ENCODE peak calls at places on chromosome 1, in seven cellular contexts. One of them, this sample, is unnamed.

GRCh38 chr1:226790545-226791181 is 51.6 kb upstream of the ITPKB start:
- DNase-seq in endodermal cell: no peak
- DNase-seq in endothelial cell of umbilical vein: no peak
- DNase-seq in psoas muscle: no peak
- DNase-seq in upper lobe of right lung: no peak
- DNase-seq in ovary: no peak
- DNase-seq in CD8-positive, alpha-beta T cell: no peak
- DNase-seq in this sample: no peak

GRCh38 chr1:215082532-215083407 is at the start of gene KCNK2:
- DNase-seq in upper lobe of right lung: peak
- DNase-seq in ovary: peak
- DNase-seq in endothelial cell of umbilical vein: no peak
- DNase-seq in psoas muscle: peak
- DNase-seq in CD8-positive, alpha-beta T cell: no peak
- DNase-seq in endodermal cell: peak
- DNase-seq in this sample: no peak

GRCh38 chr1:3462356-3463012 is 8.0 kb downstream of the ARHGEF16 start:
- DNase-seq in endothelial cell of umbilical vein: no peak
- DNase-seq in psoas muscle: peak
- DNase-seq in ovary: no peak
- DNase-seq in CD8-positive, alpha-beta T cell: no peak
- DNase-seq in upper lobe of right lung: no peak
- DNase-seq in endodermal cell: no peak
- DNase-seq in this sample: no peak

GRCh38 chr1:11025618-11026017 is 13.2 kb downstream of the TARDBP start:
- DNase-seq in ovary: no peak
- DNase-seq in CD8-positive, alpha-beta T cell: no peak
- DNase-seq in upper lobe of right lung: no peak
- DNase-seq in endodermal cell: no peak
- DNase-seq in endothelial cell of umbilical vein: no peak
- DNase-seq in psoas muscle: no peak
- DNase-seq in this sample: no peak

GRCh38 chr1:198879711-198880306 is 241.0 kb downstream of the PTPRC start:
- DNase-seq in endothelial cell of umbilical vein: no peak
- DNase-seq in CD8-positive, alpha-beta T cell: no peak
- DNase-seq in endodermal cell: no peak
- DNase-seq in ovary: no peak
- DNase-seq in upper lobe of right lung: no peak
- DNase-seq in psoas muscle: no peak
- DNase-seq in this sample: no peak

GRCh38 chr1:51567653-51568052 is 48.6 kb upstream of the EPS15 start:
- DNase-seq in ovary: no peak
- DNase-seq in endothelial cell of umbilical vein: peak
- DNase-seq in upper lobe of right lung: no peak
- DNase-seq in psoas muscle: no peak
- DNase-seq in endodermal cell: no peak
- DNase-seq in CD8-positive, alpha-beta T cell: no peak
- DNase-seq in this sample: no peak

GRCh38 chr1:7471836-7472235 is 299.3 kb upstream of the VAMP3 start:
- DNase-seq in endodermal cell: no peak
- DNase-seq in ovary: no peak
- DNase-seq in upper lobe of right lung: no peak
- DNase-seq in psoas muscle: no peak
- DNase-seq in endothelial cell of umbilical vein: peak
- DNase-seq in CD8-positive, alpha-beta T cell: no peak
- DNase-seq in this sample: no peak

GRCh38 chr1:117753232-117753631 is 147.4 kb downstream of the TENT5C start:
- DNase-seq in endothelial cell of umbilical vein: no peak
- DNase-seq in ovary: no peak
- DNase-seq in endodermal cell: no peak
- DNase-seq in CD8-positive, alpha-beta T cell: no peak
- DNase-seq in psoas muscle: no peak
- DNase-seq in upper lobe of right lung: no peak
- DNase-seq in this sample: no peak

GRCh38 chr1:13513885-13514546 is at the start of gene LRRC38:
- DNase-seq in endodermal cell: peak
- DNase-seq in CD8-positive, alpha-beta T cell: no peak
- DNase-seq in ovary: no peak
- DNase-seq in upper lobe of right lung: no peak
- DNase-seq in endothelial cell of umbilical vein: no peak
- DNase-seq in psoas muscle: peak
- DNase-seq in this sample: no peak

GRCh38 chr1:1344672-1345361 is 4.4 kb downstream of the DVL1 start:
- DNase-seq in psoas muscle: peak
- DNase-seq in upper lobe of right lung: no peak
- DNase-seq in CD8-positive, alpha-beta T cell: no peak
- DNase-seq in endodermal cell: peak
- DNase-seq in ovary: no peak
- DNase-seq in endothelial cell of umbilical vein: no peak
- DNase-seq in this sample: no peak

GRCh38 chr1:215076312-215076711 is 6.2 kb upstream of the KCNK2 start:
- DNase-seq in upper lobe of right lung: no peak
- DNase-seq in CD8-positive, alpha-beta T cell: no peak
- DNase-seq in endodermal cell: peak
- DNase-seq in ovary: no peak
- DNase-seq in psoas muscle: no peak
- DNase-seq in endothelial cell of umbilical vein: peak
- DNase-seq in this sample: no peak

GRCh38 chr1:94901841-94902240 is 25.1 kb downstream of the CNN3 start:
- DNase-seq in endothelial cell of umbilical vein: no peak
- DNase-seq in psoas muscle: no peak
- DNase-seq in upper lobe of right lung: no peak
- DNase-seq in CD8-positive, alpha-beta T cell: no peak
- DNase-seq in endodermal cell: no peak
- DNase-seq in ovary: no peak
- DNase-seq in this sample: no peak

GRCh38 chr1:155304558-155305063 is 3.4 kb upstream of the PKLR start:
- DNase-seq in upper lobe of right lung: no peak
- DNase-seq in endothelial cell of umbilical vein: no peak
- DNase-seq in psoas muscle: no peak
- DNase-seq in endodermal cell: no peak
- DNase-seq in ovary: no peak
- DNase-seq in CD8-positive, alpha-beta T cell: no peak
- DNase-seq in this sample: no peak

GRCh38 chr1:34371829-34372532 is 195.3 kb downstream of the C1orf94 start:
- DNase-seq in endodermal cell: no peak
- DNase-seq in ovary: no peak
- DNase-seq in psoas muscle: no peak
- DNase-seq in endothelial cell of umbilical vein: no peak
- DNase-seq in CD8-positive, alpha-beta T cell: no peak
- DNase-seq in upper lobe of right lung: no peak
- DNase-seq in this sample: no peak

GRCh38 chr1:238898856-238899255 is 487.5 kb upstream of the CHRM3 start:
- DNase-seq in CD8-positive, alpha-beta T cell: no peak
- DNase-seq in endodermal cell: no peak
- DNase-seq in endothelial cell of umbilical vein: no peak
- DNase-seq in upper lobe of right lung: no peak
- DNase-seq in psoas muscle: no peak
- DNase-seq in ovary: no peak
- DNase-seq in this sample: no peak

GRCh38 chr1:235093013-235093618 is 35.5 kb downstream of the TOMM20 start:
- DNase-seq in endothelial cell of umbilical vein: peak
- DNase-seq in psoas muscle: no peak
- DNase-seq in upper lobe of right lung: peak
- DNase-seq in endodermal cell: peak
- DNase-seq in ovary: no peak
- DNase-seq in CD8-positive, alpha-beta T cell: no peak
- DNase-seq in this sample: no peak
- H3K4me3 ChIP-seq in endothelial cell of umbilical vein: no peak
- H3K4me3 ChIP-seq in psoas muscle: peak
- H3K4me3 ChIP-seq in upper lobe of right lung: no peak
- H3K4me3 ChIP-seq in endodermal cell: no peak
- H3K4me3 ChIP-seq in ovary: no peak
- H3K4me3 ChIP-seq in CD8-positive, alpha-beta T cell: no peak
- H3K4me3 ChIP-seq in this sample: no peak

GRCh38 chr1:54291276-54292014 is 91.5 kb downstream of the MRPL37 start:
- DNase-seq in upper lobe of right lung: no peak
- DNase-seq in endodermal cell: no peak
- DNase-seq in endothelial cell of umbilical vein: no peak
- DNase-seq in ovary: no peak
- DNase-seq in psoas muscle: no peak
- DNase-seq in CD8-positive, alpha-beta T cell: no peak
- DNase-seq in this sample: no peak

GRCh38 chr1:54296666-54297065 is 96.7 kb downstream of the MRPL37 start:
- DNase-seq in ovary: no peak
- DNase-seq in psoas muscle: no peak
- DNase-seq in endodermal cell: no peak
- DNase-seq in upper lobe of right lung: no peak
- DNase-seq in endothelial cell of umbilical vein: no peak
- DNase-seq in CD8-positive, alpha-beta T cell: no peak
- DNase-seq in this sample: no peak

GRCh38 chr1:54292015-54292739 is 92.2 kb downstream of the MRPL37 start:
- DNase-seq in psoas muscle: no peak
- DNase-seq in endothelial cell of umbilical vein: no peak
- DNase-seq in upper lobe of right lung: no peak
- DNase-seq in CD8-positive, alpha-beta T cell: no peak
- DNase-seq in endodermal cell: no peak
- DNase-seq in ovary: no peak
- DNase-seq in this sample: no peak

GRCh38 chr1:54297596-54298283 is 97.8 kb downstream of the MRPL37 start:
- DNase-seq in psoas muscle: no peak
- DNase-seq in CD8-positive, alpha-beta T cell: no peak
- DNase-seq in upper lobe of right lung: no peak
- DNase-seq in ovary: no peak
- DNase-seq in endodermal cell: no peak
- DNase-seq in endothelial cell of umbilical vein: peak
- DNase-seq in this sample: no peak

GRCh38 chr1:54294846-54295245 is 94.9 kb downstream of the MRPL37 start:
- DNase-seq in upper lobe of right lung: no peak
- DNase-seq in ovary: no peak
- DNase-seq in psoas muscle: no peak
- DNase-seq in endodermal cell: no peak
- DNase-seq in endothelial cell of umbilical vein: no peak
- DNase-seq in CD8-positive, alpha-beta T cell: no peak
- DNase-seq in this sample: no peak
- H3K27ac ChIP-seq in upper lobe of right lung: peak
- H3K27ac ChIP-seq in ovary: no peak
- H3K27ac ChIP-seq in psoas muscle: no peak
- H3K27ac ChIP-seq in endodermal cell: peak
- H3K27ac ChIP-seq in endothelial cell of umbilical vein: no peak
- H3K27ac ChIP-seq in CD8-positive, alpha-beta T cell: no peak
- H3K27ac ChIP-seq in this sample: no peak

GRCh38 chr1:42420911-42421585 is 34.8 kb downstream of the ZMYND12 start:
- DNase-seq in ovary: peak
- DNase-seq in endothelial cell of umbilical vein: peak
- DNase-seq in CD8-positive, alpha-beta T cell: no peak
- DNase-seq in endodermal cell: no peak
- DNase-seq in psoas muscle: no peak
- DNase-seq in upper lobe of right lung: no peak
- DNase-seq in this sample: no peak
- H3K4me3 ChIP-seq in ovary: no peak
- H3K4me3 ChIP-seq in endothelial cell of umbilical vein: no peak
- H3K4me3 ChIP-seq in CD8-positive, alpha-beta T cell: no peak
- H3K4me3 ChIP-seq in endodermal cell: no peak
- H3K4me3 ChIP-seq in psoas muscle: no peak
- H3K4me3 ChIP-seq in upper lobe of right lung: no peak
- H3K4me3 ChIP-seq in this sample: no peak

GRCh38 chr1:33339413-33339812 is 18.5 kb upstream of the A3GALT2 start:
- DNase-seq in ovary: no peak
- DNase-seq in CD8-positive, alpha-beta T cell: no peak
- DNase-seq in psoas muscle: peak
- DNase-seq in endodermal cell: peak
- DNase-seq in upper lobe of right lung: no peak
- DNase-seq in endothelial cell of umbilical vein: no peak
- DNase-seq in this sample: no peak
- H3K27ac ChIP-seq in ovary: peak
- H3K27ac ChIP-seq in CD8-positive, alpha-beta T cell: no peak
- H3K27ac ChIP-seq in psoas muscle: peak
- H3K27ac ChIP-seq in endodermal cell: peak
- H3K27ac ChIP-seq in upper lobe of right lung: peak
- H3K27ac ChIP-seq in endothelial cell of umbilical vein: no peak
- H3K27ac ChIP-seq in this sample: no peak

DNA sequence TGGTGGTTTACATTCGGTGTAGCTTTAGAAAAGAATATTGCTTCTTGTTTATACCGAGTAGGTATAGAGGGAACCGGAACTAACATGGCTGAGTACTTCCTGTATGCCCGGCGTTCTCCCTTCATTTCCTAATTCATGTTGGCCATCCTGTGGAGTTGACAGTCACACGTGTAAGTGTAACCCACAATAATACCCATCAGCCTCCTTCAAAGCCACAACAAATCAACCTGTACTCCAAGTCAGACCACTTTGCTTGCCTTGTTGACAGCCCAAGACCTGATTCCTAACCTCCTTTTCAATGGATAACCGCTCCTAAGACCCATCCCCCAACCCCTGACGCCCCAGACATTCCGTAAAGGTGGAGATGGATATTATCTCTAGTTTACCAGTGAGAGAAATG is 42.1 kb downstream of the UBE2U start:
- DNase-seq in psoas muscle: no peak
- DNase-seq in endodermal cell: peak
- DNase-seq in ovary: no peak
- DNase-seq in endothelial cell of umbilical vein: peak
- DNase-seq in CD8-positive, alpha-beta T cell: no peak
- DNase-seq in upper lobe of right lung: no peak
- DNase-seq in this sample: no peak
- H3K4me3 ChIP-seq in psoas muscle: no peak
- H3K4me3 ChIP-seq in endodermal cell: peak
- H3K4me3 ChIP-seq in ovary: no peak
- H3K4me3 ChIP-seq in endothelial cell of umbilical vein: no peak
- H3K4me3 ChIP-seq in CD8-positive, alpha-beta T cell: peak
- H3K4me3 ChIP-seq in upper lobe of right lung: peak
- H3K4me3 ChIP-seq in this sample: no peak

GRCh38 chr1:241376711-241377110 is 19.7 kb upstream of the RGS7 start:
- DNase-seq in CD8-positive, alpha-beta T cell: no peak
- DNase-seq in ovary: no peak
- DNase-seq in psoas muscle: no peak
- DNase-seq in endodermal cell: no peak
- DNase-seq in upper lobe of right lung: no peak
- DNase-seq in endothelial cell of umbilical vein: no peak
- DNase-seq in this sample: no peak
- H3K27ac ChIP-seq in CD8-positive, alpha-beta T cell: no peak
- H3K27ac ChIP-seq in ovary: no peak
- H3K27ac ChIP-seq in psoas muscle: no peak
- H3K27ac ChIP-seq in endodermal cell: no peak
- H3K27ac ChIP-seq in upper lobe of right lung: no peak
- H3K27ac ChIP-seq in endothelial cell of umbilical vein: no peak
- H3K27ac ChIP-seq in this sample: no peak

This sample was measured in effector memory CD4-positive, alpha-beta T cell.